ENCODE peak calls at places on chromosomes 12 and 14, in seven cellular contexts. M is GM23248, P is GM23338, O is neural progenitor cell, K is MM.1S, U is PC-3, Z is HCT116. A is an unnamed sample.

GRCh38 chr14:51845811-51846210 is 14.6 kb upstream of the GNG2 start:
- DNase-seq in O (no peak), U (no peak), K (no peak), Z (no peak), M (peak), P (no peak), A (no peak)

GRCh38 chr14:105080161-105080560 is 14.9 kb upstream of the GPR132 start:
- DNase-seq in U (no peak), P (no peak), O (no peak), M (no peak), K (no peak), Z (no peak), A (no peak)

GRCh38 chr14:104390221-104390931 is 189.2 kb upstream of the C14orf180 start:
- DNase-seq in Z (no peak), U (no peak), K (no peak), O (no peak), P (no peak), M (no peak), A (no peak)

GRCh38 chr14:64671591-64671990 is 32.6 kb upstream of the PLEKHG3 start:
- DNase-seq in O (peak), U (peak), M (peak), K (peak), Z (peak), P (peak), A (peak)

GRCh38 chr12:101799774-101800173 is 31.0 kb downstream of the GNPTAB start:
- DNase-seq in O (no peak), U (no peak), M (no peak), Z (no peak), P (no peak), K (no peak), A (no peak)

GRCh38 chr14:75968461-75968860 is 13.3 kb downstream of the TGFB3 start:
- DNase-seq in O (no peak), U (no peak), Z (no peak), K (no peak), M (peak), P (no peak), A (no peak)

GRCh38 chr14:76874734-76875133 is 48.5 kb downstream of the LRRC74A start:
- DNase-seq in U (no peak), M (no peak), K (no peak), P (no peak), Z (no peak), O (no peak), A (no peak)

GRCh38 chr14:33307691-33308369 is 369.2 kb downstream of the NPAS3 start:
- DNase-seq in M (peak), Z (no peak), K (no peak), P (peak), U (peak), O (peak), A (no peak)

GRCh38 chr14:33542338-33543290 is 408.3 kb downstream of the EGLN3 start:
- DNase-seq in O (no peak), M (no peak), P (no peak), Z (no peak), K (no peak), U (no peak), A (no peak)

GRCh38 chr14:85439696-85440328 is 90.1 kb upstream of the FLRT2 start:
- DNase-seq in K (no peak), P (no peak), Z (no peak), O (no peak), U (no peak), M (peak), A (no peak)

GRCh38 chr12:47651368-47652254 is 54.2 kb downstream of the RPAP3 start:
- DNase-seq in P (peak), O (peak), Z (peak), M (peak), K (peak), U (peak), A (peak)

GRCh38 chr14:68111733-68112270 is 292.2 kb downstream of the RAD51B start:
- DNase-seq in Z (no peak), M (no peak), U (peak), P (no peak), O (no peak), K (no peak), A (no peak)

GRCh38 chr12:118190266-118190665 is 54.3 kb downstream of the PEBP1 start:
- DNase-seq in O (peak), P (peak), U (no peak), Z (no peak), M (peak), K (no peak), A (peak)

GRCh38 chr12:116525418-116526001 is 33.7 kb upstream of the MAP1LC3B2 start:
- DNase-seq in K (no peak), P (peak), U (peak), Z (peak), M (peak), O (no peak), A (peak)

GRCh38 chr12:124592481-124593160 is 25.2 kb upstream of the NCOR2 start:
- DNase-seq in U (no peak), P (no peak), O (no peak), K (no peak), M (no peak), Z (no peak), A (no peak)

GRCh38 chr12:96500686-96501085 is 11.3 kb downstream of the CFAP54 start:
- DNase-seq in Z (no peak), M (peak), K (peak), U (peak), P (no peak), O (no peak), A (no peak)

GRCh38 chr12:124637163-124637562 is 69.8 kb upstream of the NCOR2 start:
- DNase-seq in K (no peak), U (no peak), Z (no peak), O (no peak), M (no peak), P (no peak), A (no peak)

GRCh38 chr12:32847287-32847686 is 49.3 kb downstream of the PKP2 start:
- DNase-seq in O (no peak), K (no peak), Z (no peak), P (no peak), M (no peak), U (no peak), A (no peak)

GRCh38 chr14:59427653-59428578 is 37.3 kb downstream of the GPR135 start:
- DNase-seq in U (no peak), P (no peak), O (no peak), M (peak), K (no peak), Z (no peak), A (no peak)

GRCh38 chr12:69211172-69211571 is 28.2 kb upstream of the CPSF6 start:
- DNase-seq in P (no peak), Z (no peak), O (no peak), U (no peak), M (no peak), K (no peak), A (no peak)

GRCh38 chr12:43776498-43776897 is 17.7 kb downstream of the IRAK4 start:
- DNase-seq in O (peak), P (peak), M (peak), K (peak), Z (peak), U (peak), A (peak)

GRCh38 chr12:62659457-62660295 is 193.1 kb downstream of the MON2 start:
- DNase-seq in U (no peak), M (peak), Z (no peak), P (peak), O (peak), K (no peak), A (no peak)

GRCh38 chr14:55240526-55241178 is 30.6 kb upstream of the FBXO34 start:
- DNase-seq in U (no peak), P (peak), Z (no peak), K (no peak), M (peak), O (peak), A (peak)

GRCh38 chr12:65279387-65280112 is 1.1 kb downstream of the MSRB3 start:
- DNase-seq in K (peak), Z (no peak), M (no peak), U (no peak), O (no peak), P (no peak), A (no peak)

GRCh38 chr12:44775916-44776315 is 100.2 kb downstream of the NELL2 start:
- DNase-seq in P (no peak), U (no peak), M (no peak), O (peak), Z (no peak), K (no peak), A (no peak)

GRCh38 chr12:20555771-20556170 is 139.4 kb upstream of the SLCO1C1 start:
- DNase-seq in U (peak), Z (no peak), O (no peak), P (no peak), K (no peak), M (no peak), A (no peak)

GRCh38 chr12:1644523-1645438 is 15.8 kb downstream of the WNT5B start:
- DNase-seq in O (no peak), M (peak), Z (no peak), U (no peak), K (no peak), P (no peak), A (peak)

GRCh38 chr12:104218935-104219334 is 3.4 kb downstream of the TXNRD1 start:
- DNase-seq in K (no peak), O (no peak), P (no peak), Z (peak), U (peak), M (peak), A (no peak)

GRCh38 chr12:6376079-6376941 is 947 bp upstream of the SCNN1A start:
- DNase-seq in U (no peak), K (no peak), P (peak), Z (no peak), M (peak), O (peak), A (peak)

GRCh38 chr12:38895446-38895845 is 9.9 kb downstream of the CPNE8 start:
- DNase-seq in U (no peak), O (no peak), Z (no peak), M (no peak), P (no peak), K (no peak), A (no peak)

GRCh38 chr12:129903092-129903945 is 506 bp downstream of the TMEM132D start:
- DNase-seq in O (peak), K (no peak), M (no peak), P (peak), U (no peak), Z (no peak), A (peak)
- TF ChIP-seq EZH2 in O (peak), K (no peak), M (no peak), P (no peak), U (no peak), Z (no peak), A (no peak)

GRCh38 chr12:91717804-91718203 is 427.8 kb downstream of the BTG1 start:
- DNase-seq in M (no peak), K (no peak), Z (no peak), P (no peak), O (no peak), U (no peak), A (no peak)
- TF ChIP-seq EZH2phosphoT487 in M (no peak), K (no peak), Z (no peak), P (no peak), O (no peak), U (no peak), A (no peak)

GRCh38 chr14:95525999-95526398 is 8.9 kb upstream of the GLRX5 start:
- DNase-seq in O (no peak), P (peak), K (no peak), U (no peak), Z (no peak), M (no peak), A (no peak)
- H3K27ac ChIP-seq in O (no peak), P (no peak), K (no peak), U (no peak), Z (no peak), M (no peak), A (no peak)

GRCh38 chr14:22337938-22338337 is 251.1 kb downstream of the DAD1 start:
- DNase-seq in Z (no peak), K (no peak), O (no peak), M (no peak), P (no peak), U (no peak), A (no peak)
- TF ChIP-seq EZH2 in Z (no peak), K (no peak), O (no peak), M (no peak), P (no peak), U (no peak), A (no peak)

GRCh38 chr14:99817331-99817730 is 24.1 kb downstream of the EML1 start:
- DNase-seq in Z (no peak), P (no peak), K (no peak), M (no peak), O (no peak), U (no peak), A (no peak)

GRCh38 chr14:99818503-99819036 is 25.4 kb downstream of the EML1 start:
- DNase-seq in P (no peak), U (no peak), K (no peak), Z (no peak), O (no peak), M (no peak), A (no peak)

GRCh38 chr14:99815696-99816095 is 22.5 kb downstream of the EML1 start:
- DNase-seq in Z (no peak), M (no peak), U (no peak), P (no peak), O (no peak), K (no peak), A (no peak)

GRCh38 chr14:99816642-99817041 is 23.4 kb downstream of the EML1 start:
- DNase-seq in Z (no peak), O (no peak), U (no peak), M (no peak), K (no peak), P (no peak), A (no peak)

GRCh38 chr14:99816217-99816616 is 23.0 kb downstream of the EML1 start:
- DNase-seq in U (no peak), M (no peak), K (no peak), Z (no peak), O (no peak), P (no peak), A (no peak)
- TF ChIP-seq EZH2phosphoT487 in U (no peak), M (no peak), K (no peak), Z (no peak), O (no peak), P (no peak), A (no peak)

A was measured in hepatocyte.